ENCODE peak calls at places on chromosomes 2 and 18, in six cellular contexts. K, M, N, T, C and G are unnamed samples.

GRCh38 chr2:216918088-216918680 is 58.3 kb upstream of the TNP1 start:
- DNase-seq in C (peak; percentile 22), K (no peak), N (no peak), M (no peak), T (no peak), G (no peak)

GRCh38 chr2:102027036-102027702 is 35.4 kb downstream of the IL1R2 start:
- DNase-seq in C (no peak), T (no peak), M (no peak), K (no peak), N (no peak), G (no peak)

GRCh38 chr2:127024769-127025356 is 82.1 kb downstream of the BIN1 start:
- DNase-seq in T (no peak), C (peak; percentile 1), M (no peak), K (peak; percentile 30), N (no peak), G (peak; percentile 83)

GRCh38 chr2:127695491-127696472 is 5.5 kb upstream of the SFT2D3 start:
- DNase-seq in K (peak; percentile 77), N (peak; percentile 39), M (peak; percentile 53), T (peak; percentile 33), C (peak; percentile 81), G (peak; percentile 54)

GRCh38 chr2:223530811-223531210 is 71.3 kb downstream of the SCG2 start:
- DNase-seq in M (no peak), T (no peak), K (no peak), C (no peak), N (no peak), G (no peak)

GRCh38 chr2:66888791-66889631 is 454.1 kb downstream of the MEIS1 start:
- DNase-seq in T (no peak), C (no peak), K (no peak), N (no peak), M (no peak), G (no peak)

GRCh38 chr2:109385506-109385905 is 228.3 kb downstream of the SEPTIN10 start:
- DNase-seq in K (no peak), N (no peak), M (no peak), T (no peak), C (no peak), G (peak; percentile 7)

GRCh38 chr2:215664847-215665525 is 229.1 kb upstream of the FN1 start:
- DNase-seq in N (no peak), M (no peak), K (no peak), C (no peak), T (peak; percentile 47), G (no peak)

GRCh38 chr2:240572141-240573031 is 4.1 kb downstream of the RNPEPL1 start:
- DNase-seq in N (no peak), T (no peak), M (no peak), K (no peak), C (no peak), G (peak; percentile 13)

GRCh38 chr2:86631846-86632485 is 8.3 kb upstream of the RNF103 start:
- DNase-seq in T (no peak), C (peak; percentile 69), K (no peak), M (no peak), N (no peak), G (no peak)

GRCh38 chr2:45443012-45443411 is 168.1 kb downstream of the SRBD1 start:
- DNase-seq in C (no peak), K (no peak), M (no peak), T (no peak), N (no peak), G (no peak)

GRCh38 chr2:74037379-74037860 is 52.7 kb downstream of the TET3 start:
- DNase-seq in K (peak; percentile 86), M (no peak), C (no peak), T (peak; percentile 35), N (no peak), G (no peak)

GRCh38 chr2:126707941-126708340 is 52.0 kb downstream of the GYPC start:
- DNase-seq in M (no peak), T (no peak), N (no peak), K (no peak), C (no peak), G (no peak)

GRCh38 chr2:47008381-47009280 is 93.0 kb upstream of the MCFD2 start:
- DNase-seq in T (no peak), C (peak; percentile 75), M (no peak), N (no peak), K (no peak), G (peak; percentile 58)

GRCh38 chr2:217652761-217653160 is 350.0 kb downstream of the TNS1 start:
- DNase-seq in M (no peak), T (no peak), K (no peak), C (no peak), N (no peak), G (no peak)

GRCh38 chr2:38498039-38498438 is 104.7 kb downstream of the HNRNPLL start:
- DNase-seq in C (peak; percentile 77), K (no peak), N (no peak), T (peak; percentile 33), M (no peak), G (peak; percentile 78)

GRCh38 chr18:23330423-23330822 is 122.7 kb upstream of the RIOK3 start:
- DNase-seq in M (no peak), N (no peak), C (no peak), K (no peak), T (peak; percentile 47), G (no peak)

GRCh38 chr2:27720004-27720551 is 51.4 kb upstream of the MRPL33 start:
- DNase-seq in C (no peak), K (no peak), N (peak; percentile 16), M (no peak), T (no peak), G (no peak)

GRCh38 chr18:48226401-48226800 is 182.8 kb downstream of the ZBTB7C start:
- DNase-seq in C (no peak), M (no peak), K (no peak), N (no peak), T (no peak), G (no peak)

GRCh38 chr2:18432999-18433398 is 127.5 kb downstream of the RDH14 start:
- DNase-seq in K (no peak), T (no peak), C (no peak), M (no peak), N (no peak), G (no peak)

GRCh38 chr18:68417166-68417776 is 297.6 kb downstream of the TMX3 start:
- DNase-seq in C (no peak), T (no peak), N (no peak), M (no peak), K (no peak), G (no peak)